ENCODE peak calls at places on chromosomes 11 and 22, in ten cellular contexts. V is OCI-LY7; I is neural progenitor cell; W is fibroblast of pulmonary artery; D is GM13977; Y is GM23338; H is LNCaP clone FGC; A is left ventricle myocardium inferior; M is left lung; P is CD8-positive, alpha-beta T cell. L is an unnamed sample.

GRCh38 chr11:27722117-27722844 is 22.0 kb upstream of the BDNF start:
- DNase-seq in H (no peak), W (peak), P (no peak), D (peak), A (no peak), M (peak), I (peak), V (no peak), Y (peak), L (peak)

GRCh38 chr11:15616130-15617105 is 501.7 kb downstream of the INSC start:
- DNase-seq in H (no peak), D (no peak), Y (no peak), A (no peak), M (no peak), W (no peak), P (no peak), I (no peak), V (no peak), L (no peak)

GRCh38 chr11:67302571-67303131 is 679 bp upstream of the SSH3 start:
- DNase-seq in P (no peak), Y (peak), A (no peak), M (peak), W (peak), H (no peak), V (no peak), D (no peak), I (peak), L (no peak)

GRCh38 chr11:36376315-36376887 is 80.3 kb downstream of the PRR5L start:
- DNase-seq in W (peak), M (peak), V (no peak), I (peak), A (peak), Y (peak), H (no peak), P (no peak), D (peak), L (no peak)

GRCh38 chr11:79050784-79051183 is 390.0 kb downstream of the TENM4 start:
- DNase-seq in I (no peak), D (no peak), M (no peak), V (no peak), H (no peak), P (no peak), A (peak), Y (no peak), W (peak), L (no peak)

GRCh38 chr11:129368889-129369672 is 6.6 kb upstream of the BARX2 start:
- DNase-seq in W (no peak), Y (no peak), D (no peak), H (no peak), A (no peak), V (no peak), M (no peak), P (no peak), I (no peak), L (no peak)

GRCh38 chr11:118533769-118534729 is 3.1 kb downstream of the TMEM25 start:
- DNase-seq in P (no peak), M (no peak), D (no peak), I (no peak), W (no peak), V (no peak), A (no peak), H (no peak), Y (no peak), L (peak)

GRCh38 chr22:20463324-20464095 is 25.9 kb upstream of the SCARF2 start:
- DNase-seq in A (no peak), W (no peak), D (no peak), H (no peak), V (peak), I (no peak), P (peak), Y (no peak), M (no peak), L (no peak)

GRCh38 chr11:88301478-88302140 is 35.9 kb downstream of the CTSC start:
- DNase-seq in I (no peak), W (no peak), D (peak), H (no peak), Y (no peak), M (no peak), A (no peak), V (no peak), P (no peak), L (no peak)

GRCh38 chr11:74546752-74547151 is 45.6 kb upstream of the POLD3 start:
- DNase-seq in H (peak), Y (no peak), D (no peak), W (no peak), I (no peak), P (no peak), V (no peak), A (no peak), M (no peak), L (no peak)

GRCh38 chr22:47014946-47015345 is 252.5 kb downstream of the TBC1D22A start:
- DNase-seq in H (no peak), Y (no peak), P (no peak), M (peak), V (no peak), A (no peak), D (no peak), I (no peak), W (no peak), L (no peak)

GRCh38 chr11:17852246-17852645 is 117.7 kb downstream of the KCNC1 start:
- DNase-seq in H (no peak), W (no peak), A (no peak), Y (no peak), I (no peak), M (no peak), P (no peak), V (no peak), D (no peak), L (no peak)

GRCh38 chr11:7899418-7899817 is 31.6 kb downstream of the OR10A6 start:
- DNase-seq in M (no peak), I (no peak), H (no peak), V (no peak), A (no peak), W (no peak), P (no peak), D (no peak), Y (no peak), L (no peak)

GRCh38 chr11:44327730-44328691 is 18.1 kb upstream of the ALX4 start:
- DNase-seq in H (no peak), W (no peak), D (no peak), A (no peak), Y (no peak), V (no peak), P (no peak), I (no peak), M (no peak), L (no peak)

GRCh38 chr22:33299245-33299956 is 241.2 kb upstream of the SYN3 start:
- DNase-seq in V (peak), Y (no peak), M (no peak), P (no peak), I (peak), H (no peak), D (peak), W (no peak), A (no peak), L (no peak)

GRCh38 chr22:44782286-44782830 is 30.0 kb downstream of the ARHGAP8 start:
- DNase-seq in I (no peak), V (no peak), W (peak), M (no peak), A (no peak), P (no peak), Y (no peak), H (no peak), D (no peak), L (no peak)

GRCh38 chr11:75073459-75074190 is 23.1 kb downstream of the OR2AT4 start:
- DNase-seq in H (no peak), M (no peak), P (no peak), A (no peak), I (no peak), W (no peak), V (peak), D (no peak), Y (peak), L (no peak)

GRCh38 chr22:26409705-26410376 is 19.2 kb upstream of the ASPHD2 start:
- DNase-seq in V (no peak), A (no peak), H (no peak), D (no peak), Y (no peak), I (no peak), W (no peak), P (no peak), M (no peak), L (no peak)

GRCh38 chr22:39348909-39349505 is 784 bp upstream of the SYNGR1 start:
- DNase-seq in P (no peak), H (no peak), D (peak), Y (no peak), A (peak), M (no peak), W (no peak), V (no peak), I (peak), L (no peak)

GRCh38 chr11:36057372-36058045 is 113.6 kb downstream of the LDLRAD3 start:
- DNase-seq in V (no peak), I (no peak), H (no peak), D (no peak), M (no peak), W (peak), P (no peak), Y (no peak), A (no peak), L (no peak)

GRCh38 chr22:19807914-19808872 is 46.5 kb downstream of the GNB1L start:
- DNase-seq in P (no peak), M (peak), I (no peak), Y (no peak), H (no peak), V (no peak), W (no peak), D (no peak), A (no peak), L (no peak)

GRCh38 chr11:127018683-127019279 is 18.2 kb upstream of the KIRREL3 start:
- DNase-seq in D (no peak), H (no peak), M (no peak), V (no peak), W (no peak), I (no peak), A (no peak), P (no peak), Y (no peak), L (no peak)

GRCh38 chr11:127013550-127013949 is 13.0 kb upstream of the KIRREL3 start:
- DNase-seq in V (no peak), H (no peak), D (no peak), W (no peak), P (no peak), Y (no peak), I (no peak), M (no peak), A (no peak), L (no peak)

DNA sequence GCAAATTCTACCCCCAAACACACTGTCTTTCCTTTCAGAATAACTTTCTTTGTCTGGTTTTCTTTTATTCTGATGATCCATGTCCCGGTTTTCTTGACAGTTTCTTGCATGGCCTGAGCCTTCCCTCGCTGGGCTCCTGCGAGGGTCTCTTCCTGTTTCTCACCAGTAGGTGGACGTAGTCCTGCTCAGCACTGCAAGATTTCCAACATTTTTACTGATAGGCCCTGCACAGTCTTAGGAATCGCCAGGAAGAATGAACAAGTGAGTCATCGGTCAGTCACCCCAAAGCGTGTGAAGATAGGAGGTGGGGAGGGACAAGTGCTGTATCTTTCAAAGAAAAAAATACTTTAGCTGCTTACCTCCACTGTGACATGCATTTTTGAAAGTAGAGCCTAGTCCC is 16.9 kb upstream of the KIRREL3 start:
- DNase-seq in V (no peak), I (peak), P (no peak), D (no peak), H (no peak), M (no peak), W (peak), Y (peak), A (no peak), L (peak)
- TF ChIP-seq CTCF in V (no peak), I (peak), P (no peak), D (no peak), H (no peak), M (no peak), W (peak), Y (peak), A (no peak), L (peak)

GRCh38 chr11:65593518-65594414 is 1.8 kb downstream of the KCNK7 start:
- DNase-seq in W (peak), H (no peak), D (peak), V (peak), P (no peak), I (peak), Y (peak), A (no peak), M (no peak), L (no peak)
- TF ChIP-seq CTCF in W (peak), H (peak), D (peak), V (peak), P (peak), I (peak), Y (peak), A (peak), M (peak), L (peak)

GRCh38 chr11:19628018-19628417 is 84.6 kb upstream of the NAV2 start:
- DNase-seq in D (no peak), A (peak), M (no peak), P (no peak), V (no peak), Y (no peak), I (no peak), W (peak), H (peak), L (no peak)

GRCh38 chr11:19627566-19627965 is 85.1 kb upstream of the NAV2 start:
- DNase-seq in A (no peak), I (no peak), H (no peak), D (no peak), V (no peak), Y (no peak), M (no peak), P (no peak), W (no peak), L (no peak)

DNA sequence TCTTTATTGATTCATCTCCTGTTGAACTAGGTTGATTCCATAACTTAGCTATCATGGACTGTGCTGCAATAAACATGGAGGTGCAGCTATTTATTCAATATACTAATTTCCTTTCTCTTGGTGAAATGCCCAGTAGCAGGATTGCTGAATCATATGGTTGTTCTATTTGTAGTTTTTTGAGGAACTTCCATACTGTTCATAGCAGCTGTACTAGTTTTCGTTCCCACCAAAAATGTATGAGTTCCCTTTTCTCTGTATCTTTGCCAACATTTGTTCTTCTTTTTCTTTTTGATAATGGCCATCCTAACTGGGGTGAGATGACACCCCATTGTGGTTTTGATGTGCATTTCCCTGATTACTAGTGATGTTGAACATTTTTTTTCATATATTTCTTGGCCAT is 87.2 kb upstream of the NAV2 start:
- DNase-seq in Y (no peak), V (no peak), P (no peak), W (no peak), I (no peak), H (no peak), D (no peak), M (no peak), A (no peak), L (no peak)
- TF ChIP-seq CTCF in Y (no peak), V (no peak), P (no peak), W (no peak), I (no peak), H (no peak), D (no peak), M (no peak), A (no peak), L (no peak)

GRCh38 chr22:37692627-37693285 is 4.1 kb upstream of the TRIOBP start:
- DNase-seq in Y (no peak), H (no peak), W (no peak), M (peak), V (no peak), D (no peak), P (no peak), I (no peak), A (no peak), L (no peak)
- TF ChIP-seq CTCF in Y (no peak), H (no peak), W (no peak), M (no peak), V (no peak), D (no peak), P (no peak), I (no peak), A (no peak), L (no peak)

GRCh38 chr11:449889-450808 is at the start of gene PTDSS2:
- DNase-seq in H (peak), P (peak), Y (peak), W (peak), V (peak), M (peak), I (peak), A (peak), D (peak), L (peak)
- TF ChIP-seq CTCF in H (no peak), P (no peak), Y (no peak), W (no peak), V (no peak), M (no peak), I (no peak), A (no peak), D (no peak), L (no peak)

GRCh38 chr22:41237036-41237706 is 3.6 kb downstream of the CHADL start:
- DNase-seq in W (no peak), H (no peak), P (no peak), D (no peak), M (no peak), Y (peak), A (no peak), I (no peak), V (no peak), L (no peak)

GRCh38 chr22:41238570-41239442 is 1.9 kb downstream of the CHADL start:
- DNase-seq in P (no peak), Y (no peak), V (no peak), H (no peak), A (no peak), D (no peak), M (no peak), I (no peak), W (no peak), L (no peak)

GRCh38 chr22:41240377-41241132 is at the start of gene CHADL:
- DNase-seq in P (no peak), A (no peak), M (no peak), I (peak), D (no peak), V (no peak), Y (peak), W (no peak), H (no peak), L (peak)

GRCh38 chr22:41239443-41240128 is 1.1 kb downstream of the CHADL start:
- DNase-seq in H (no peak), A (no peak), I (no peak), W (no peak), V (no peak), P (no peak), Y (no peak), M (no peak), D (no peak), L (no peak)

GRCh38 chr22:41237707-41238569 is 2.8 kb downstream of the CHADL start:
- DNase-seq in H (peak), D (peak), I (peak), A (peak), M (peak), W (peak), Y (peak), V (peak), P (peak), L (peak)
- TF ChIP-seq CTCF in H (peak), D (peak), I (peak), A (peak), M (peak), W (peak), Y (peak), V (peak), P (peak), L (peak)

GRCh38 chr11:66247801-66248200 is 20.6 kb upstream of the RAB1B start:
- DNase-seq in V (no peak), H (no peak), A (no peak), D (no peak), W (no peak), P (no peak), Y (no peak), M (no peak), I (no peak), L (no peak)

GRCh38 chr11:66248903-66249302 is 19.5 kb upstream of the RAB1B start:
- DNase-seq in I (no peak), H (no peak), W (no peak), D (no peak), A (no peak), V (no peak), M (no peak), P (no peak), Y (no peak), L (no peak)

GRCh38 chr11:66247295-66247694 is 21.1 kb upstream of the RAB1B start:
- DNase-seq in H (no peak), W (no peak), I (no peak), M (no peak), P (no peak), A (no peak), V (no peak), D (no peak), Y (no peak), L (no peak)

DNA sequence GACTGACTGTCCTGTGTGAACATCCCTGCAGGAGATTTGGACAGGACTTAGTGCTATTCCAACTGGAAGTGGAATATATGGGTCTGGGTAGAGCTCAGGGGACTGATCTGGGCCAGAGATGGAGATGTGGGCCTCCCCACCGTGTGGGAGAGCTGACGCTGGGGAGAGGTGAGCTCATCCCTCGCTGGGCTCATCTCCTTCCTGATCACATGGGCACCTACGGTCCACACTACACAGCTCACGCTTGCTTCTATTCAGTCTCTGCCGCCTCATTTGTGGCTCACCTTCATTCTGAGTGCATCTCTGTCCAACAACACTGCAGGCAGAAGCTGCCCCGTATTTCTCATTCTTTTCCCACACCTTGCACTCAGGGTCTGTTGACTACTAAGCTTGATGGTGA is 16.6 kb upstream of the RAB1B start:
- DNase-seq in H (no peak), M (no peak), W (no peak), I (no peak), V (no peak), A (no peak), P (no peak), Y (no peak), D (no peak), L (no peak)
- TF ChIP-seq CTCF in H (no peak), M (no peak), W (no peak), I (no peak), V (no peak), A (no peak), P (no peak), Y (no peak), D (no peak), L (no peak)